ENCODE peak calls at places on chromosomes 1 and 21, in five cellular contexts. M is mucosa of gallbladder, P is glomerular endothelial cell, Y is endothelial cell, T is cardiac muscle cell. W is an unnamed sample.

GRCh38 chr1:188988589-188988988 is 1489.1 kb downstream of the BRINP3 start:
- DNase-seq in M (no peak), P (no peak), Y (no peak), T (no peak), W (no peak)

GRCh38 chr1:66137235-66137634 is 344.5 kb downstream of the PDE4B start:
- DNase-seq in M (no peak), P (no peak), Y (no peak), T (no peak), W (no peak)

GRCh38 chr21:44304846-44305245 is 5.0 kb downstream of the PFKL start:
- DNase-seq in M (peak; percentile 44), P (no peak), Y (peak; percentile 60), T (peak; percentile 56), W (peak; percentile 52)

GRCh38 chr1:221101792-221102191 is 222.5 kb downstream of the HLX start:
- DNase-seq in M (no peak), P (no peak), Y (no peak), T (peak; percentile 61), W (no peak)

GRCh38 chr1:8706995-8707396 is 110.4 kb downstream of the RERE start:
- DNase-seq in M (no peak), P (no peak), Y (no peak), T (peak; percentile 79), W (no peak)

GRCh38 chr1:168917309-168917708 is 188.3 kb upstream of the DPT start:
- DNase-seq in M (no peak), P (no peak), Y (no peak), T (no peak), W (no peak)

GRCh38 chr1:183590225-183591191 is at the start of gene NCF2:
- DNase-seq in M (peak; percentile 30), P (no peak), Y (no peak), T (no peak), W (peak; percentile 13)

GRCh38 chr1:207335695-207336363 is 14.4 kb downstream of the CD55 start:
- DNase-seq in M (no peak), P (no peak), Y (no peak), T (peak; percentile 34), W (peak; percentile 22)

GRCh38 chr1:221078260-221078965 is 199.2 kb downstream of the HLX start:
- DNase-seq in M (no peak), P (no peak), Y (no peak), T (no peak), W (no peak)

GRCh38 chr1:162014202-162014601 is 9.5 kb downstream of the OLFML2B start:
- DNase-seq in M (no peak), P (no peak), Y (no peak), T (no peak), W (no peak)

GRCh38 chr1:9061949-9062555 is 7.4 kb downstream of the SLC2A5 start:
- DNase-seq in M (no peak), P (no peak), Y (no peak), T (peak; percentile 20), W (no peak)

GRCh38 chr1:58249729-58250586 is 296.6 kb downstream of the OMA1 start:
- DNase-seq in M (no peak), P (no peak), Y (peak; percentile 47), T (peak; percentile 57), W (no peak)

GRCh38 chr1:209207701-209208286 is 375.7 kb upstream of the CAMK1G start:
- DNase-seq in M (peak; percentile 58), P (no peak), Y (peak; percentile 81), T (peak; percentile 78), W (no peak)

GRCh38 chr1:239811211-239811902 is 280.3 kb upstream of the FMN2 start:
- DNase-seq in M (no peak), P (no peak), Y (no peak), T (no peak), W (peak; percentile 12)

GRCh38 chr1:43545686-43546387 is 15.2 kb downstream of the PTPRF start:
- DNase-seq in M (peak; percentile 93), P (no peak), Y (peak; percentile 87), T (peak; percentile 73), W (no peak)

GRCh38 chr1:160193091-160193819 is 2.9 kb downstream of the CASQ1 start:
- DNase-seq in M (peak; percentile 86), P (peak; percentile 64), Y (peak; percentile 94), T (peak; percentile 90), W (peak; percentile 82)

GRCh38 chr21:31634993-31635392 is 24.5 kb upstream of the SOD1 start:
- DNase-seq in M (no peak), P (no peak), Y (no peak), T (no peak), W (no peak)

GRCh38 chr21:44059710-44060109 is 47.5 kb upstream of the PWP2 start:
- DNase-seq in M (no peak), P (no peak), Y (no peak), T (no peak), W (no peak)

GRCh38 chr1:24803987-24804530 is 58.8 kb downstream of the CLIC4 start:
- DNase-seq in M (no peak), P (no peak), Y (no peak), T (no peak), W (no peak)

GRCh38 chr1:89877756-89878155 is 56.9 kb downstream of the LRRC8D start:
- DNase-seq in M (no peak), P (no peak), Y (no peak), T (peak; percentile 10), W (no peak)

GRCh38 chr1:212607206-212607923 is 1.2 kb upstream of the ATF3 start:
- DNase-seq in M (peak; percentile 22), P (no peak), Y (no peak), T (no peak), W (peak; percentile 21)

GRCh38 chr1:204583909-204584632 is 67.9 kb downstream of the MDM4 start:
- DNase-seq in M (peak; percentile 40), P (no peak), Y (no peak), T (no peak), W (no peak)

GRCh38 chr21:45310446-45310845 is 22.8 kb upstream of the POFUT2 start:
- DNase-seq in M (no peak), P (no peak), Y (no peak), T (no peak), W (no peak)

GRCh38 chr1:23013657-23014056 is 2.0 kb downstream of the TEX46 start:
- DNase-seq in M (no peak), P (no peak), Y (no peak), T (no peak), W (no peak)

GRCh38 chr1:3245344-3245743 is 176.3 kb downstream of the PRDM16 start:
- DNase-seq in M (no peak), P (no peak), Y (no peak), T (no peak), W (no peak)

GRCh38 chr1:3717041-3717714 is 35.1 kb upstream of the CCDC27 start:
- DNase-seq in M (no peak), P (no peak), Y (no peak), T (no peak), W (no peak)

GRCh38 chr1:81729239-81729638 is 71.5 kb upstream of the ADGRL2 start:
- DNase-seq in M (no peak), P (no peak), Y (no peak), T (no peak), W (no peak)

GRCh38 chr1:247429526-247429925 is 13.6 kb downstream of the NLRP3 start:
- DNase-seq in M (no peak), P (no peak), Y (no peak), T (no peak), W (no peak)

GRCh38 chr1:156067262-156067661 is 6.3 kb downstream of the RAB25 start:
- DNase-seq in M (no peak), P (no peak), Y (no peak), T (no peak), W (no peak)

GRCh38 chr21:27761623-27762022 is 794.7 kb upstream of the ADAMTS5 start:
- DNase-seq in M (no peak), P (no peak), Y (no peak), T (no peak), W (no peak)

GRCh38 chr1:210525759-210526158 is 197.1 kb downstream of the HHAT start:
- DNase-seq in M (no peak), P (no peak), Y (no peak), T (no peak), W (no peak)

GRCh38 chr1:61244114-61244513 is 161.8 kb downstream of the NFIA start:
- DNase-seq in M (no peak), P (no peak), Y (no peak), T (peak; percentile 81), W (no peak)

GRCh38 chr1:153617677-153618076 is 1.6 kb upstream of the S100A14 start:
- DNase-seq in M (peak; percentile 60), P (no peak), Y (peak; percentile 69), T (no peak), W (peak; percentile 72)

GRCh38 chr1:71667224-71667623 is 586.4 kb upstream of the ZRANB2 start:
- DNase-seq in M (no peak), P (no peak), Y (no peak), T (peak; percentile 7), W (no peak)

GRCh38 chr21:43731891-43732711 is 13.2 kb downstream of the PDXK start:
- DNase-seq in M (no peak), P (no peak), Y (no peak), T (peak; percentile 78), W (no peak)

GRCh38 chr1:170619167-170620030 is 44.5 kb upstream of the PRRX1 start:
- DNase-seq in M (peak; percentile 56), P (no peak), Y (no peak), T (no peak), W (no peak)